ENCODE peak calls at places on chromosomes 12 and 14, in nine cellular contexts. M, O, Y, A, P, R, N, T and C are unnamed samples.

GRCh38 chr14:55071870-55072640 is 20.6 kb downstream of the MAPK1IP1L start:
- DNase-seq in M (no peak), O (peak; percentile 27), Y (peak; percentile 23), A (peak; percentile 98), P (no peak), R (peak; percentile 72), N (no peak), T (no peak), C (no peak)

GRCh38 chr14:47346849-47347248 is 328.6 kb downstream of the MDGA2 start:
- DNase-seq in M (no peak), O (no peak), Y (no peak), A (no peak), P (no peak), R (no peak), N (no peak), T (no peak), C (no peak)

GRCh38 chr14:96231731-96232130 is 24.3 kb upstream of the BDKRB1 start:
- DNase-seq in M (no peak), O (no peak), Y (no peak), A (no peak), P (no peak), R (no peak), N (no peak), T (no peak), C (no peak)

GRCh38 chr12:8455727-8456360 is at the start of gene CLEC6A:
- DNase-seq in M (no peak), O (no peak), Y (no peak), A (no peak), P (no peak), R (no peak), N (no peak), T (no peak), C (no peak)

GRCh38 chr12:74120644-74121043 is 417.0 kb upstream of the ATXN7L3B start:
- DNase-seq in M (no peak), O (no peak), Y (no peak), A (no peak), P (no peak), R (no peak), N (no peak), T (no peak), C (no peak)

GRCh38 chr12:99386907-99387306 is 260.6 kb upstream of the GARIN6 start:
- DNase-seq in M (no peak), O (peak; percentile 46), Y (no peak), A (peak; percentile 29), P (no peak), R (peak; percentile 11), N (no peak), T (no peak), C (peak; percentile 50)

GRCh38 chr12:75446857-75447256 is 33.7 kb upstream of the GLIPR1 start:
- DNase-seq in M (no peak), O (no peak), Y (no peak), A (peak; percentile 80), P (no peak), R (peak; percentile 31), N (no peak), T (no peak), C (no peak)

GRCh38 chr14:46054526-46054925 is 597.1 kb downstream of the RPL10L start:
- DNase-seq in M (no peak), O (no peak), Y (no peak), A (peak; percentile 92), P (no peak), R (peak; percentile 77), N (no peak), T (no peak), C (peak; percentile 61)

GRCh38 chr14:99192823-99193222 is 79.2 kb downstream of the BCL11B start:
- DNase-seq in M (no peak), O (no peak), Y (no peak), A (no peak), P (no peak), R (no peak), N (no peak), T (no peak), C (no peak)

GRCh38 chr14:101721951-101722661 is 39.4 kb upstream of the PPP2R5C start:
- DNase-seq in M (no peak), O (no peak), Y (peak; percentile 33), A (peak; percentile 92), P (no peak), R (no peak), N (no peak), T (peak; percentile 31), C (no peak)

GRCh38 chr12:105280966-105281693 is 45.2 kb upstream of the APPL2 start:
- DNase-seq in M (no peak), O (no peak), Y (no peak), A (no peak), P (no peak), R (no peak), N (no peak), T (no peak), C (no peak)

GRCh38 chr12:1533602-1534304 is 60.6 kb downstream of the FBXL14 start:
- DNase-seq in M (no peak), O (no peak), Y (no peak), A (peak; percentile 88), P (peak; percentile 21), R (peak; percentile 71), N (no peak), T (no peak), C (peak; percentile 45)

GRCh38 chr12:1532796-1533195 is 61.6 kb downstream of the FBXL14 start:
- DNase-seq in M (no peak), O (no peak), Y (no peak), A (no peak), P (no peak), R (no peak), N (no peak), T (no peak), C (no peak)

GRCh38 chr12:1531654-1532366 is 62.6 kb downstream of the FBXL14 start:
- DNase-seq in M (peak; percentile 63), O (no peak), Y (no peak), A (no peak), P (no peak), R (no peak), N (no peak), T (no peak), C (no peak)

GRCh38 chr12:1532367-1532752 is 62.0 kb downstream of the FBXL14 start:
- DNase-seq in M (no peak), O (no peak), Y (no peak), A (no peak), P (no peak), R (no peak), N (no peak), T (no peak), C (no peak)

DNA sequence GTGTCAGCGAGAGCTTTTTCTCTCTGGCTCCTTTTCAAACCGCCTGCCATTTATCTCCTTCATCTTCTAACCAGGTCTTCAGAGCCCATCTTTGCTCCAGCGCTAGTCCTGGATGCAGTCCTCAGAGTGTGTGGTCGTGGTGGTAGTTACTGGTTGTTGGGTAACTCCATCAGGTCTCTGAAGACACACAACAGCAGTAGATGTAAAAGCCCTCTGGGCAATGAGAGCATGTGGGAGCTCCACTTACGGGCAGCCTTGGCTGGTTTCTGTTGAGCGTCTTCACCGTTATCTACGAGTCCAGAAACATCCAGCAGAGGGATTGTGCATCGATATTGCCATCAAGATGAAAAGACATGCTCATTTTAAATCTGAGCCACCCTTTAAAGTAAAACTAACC is 61.2 kb downstream of the FBXL14 start:
- DNase-seq in M (no peak), O (no peak), Y (no peak), A (peak; percentile 27), P (peak; percentile 45), R (no peak), N (no peak), T (no peak), C (no peak)
- H3K4me3 ChIP-seq in M (no peak overlapping the region), O (no peak overlapping the region), Y (no peak overlapping the region), A (peak overlapping the region; percentile 17), P (no peak overlapping the region), R (no peak overlapping the region), N (no peak overlapping the region), T (no peak overlapping the region), C (peak overlapping the region; percentile 93)

DNA sequence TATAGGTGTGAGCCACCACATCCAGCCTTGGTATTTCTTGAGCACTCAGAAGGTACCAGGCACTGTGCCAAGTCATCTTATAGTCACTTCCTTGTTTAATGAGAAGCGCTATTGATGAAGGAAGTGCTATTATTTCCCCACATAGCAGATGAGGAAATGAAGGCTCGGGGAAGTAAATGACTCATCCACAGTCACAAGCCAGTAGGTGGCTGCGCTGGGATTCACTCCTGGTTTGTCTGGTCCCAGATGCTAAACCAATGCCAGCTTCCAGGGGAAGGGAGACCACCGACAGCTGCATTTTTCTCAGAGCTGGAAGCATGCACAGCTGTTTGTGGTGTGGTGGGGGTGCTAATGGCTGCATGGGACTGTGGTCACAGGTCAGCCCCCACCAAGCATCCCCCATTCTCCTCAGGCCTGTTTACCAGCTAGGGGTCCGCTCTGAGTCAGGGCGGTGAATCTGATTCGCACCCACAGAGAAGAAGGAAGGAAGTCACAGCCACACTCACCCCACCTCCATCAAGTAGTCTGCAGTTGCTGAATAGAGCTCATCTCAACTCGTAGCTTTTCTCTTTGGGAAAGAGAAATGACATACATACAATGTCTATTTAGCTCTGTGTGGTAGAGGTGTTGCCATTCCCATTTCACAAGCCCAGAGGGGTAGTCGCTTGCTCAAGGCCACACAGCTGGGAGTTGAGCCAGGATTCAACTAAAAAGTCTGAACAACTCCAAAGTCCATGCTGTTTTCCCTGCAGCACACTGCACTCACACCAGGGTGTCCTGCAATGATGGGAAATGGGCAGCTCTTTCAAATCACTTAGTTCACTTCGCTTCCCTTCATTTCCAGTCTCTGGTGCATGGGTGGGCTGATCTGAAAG is 6.3 kb upstream of the LTBP2 start:
- DNase-seq in M (no peak), O (no peak), Y (no peak), A (peak; percentile 67), P (no peak), R (no peak), N (peak; percentile 22), T (peak; percentile 63), C (no peak)
- TF ChIP-seq CTCF in M (no peak), O (no peak), Y (no peak), A (no peak), P (no peak), R (peak; percentile 18), N (no peak), T (no peak), C (no peak)

GRCh38 chr12:88889326-88890110 is 309.2 kb upstream of the KITLG start:
- DNase-seq in M (no peak), O (no peak), Y (no peak), A (peak; percentile 63), P (no peak), R (peak; percentile 12), N (no peak), T (no peak), C (peak; percentile 65)
- H3K27ac ChIP-seq in M (no peak overlapping the region), O (no peak overlapping the region), Y (no peak overlapping the region), A (no peak overlapping the region), P (no peak overlapping the region), R (peak overlapping the region; percentile 31), N (no peak overlapping the region), T (no peak overlapping the region), C (no peak overlapping the region)

DNA sequence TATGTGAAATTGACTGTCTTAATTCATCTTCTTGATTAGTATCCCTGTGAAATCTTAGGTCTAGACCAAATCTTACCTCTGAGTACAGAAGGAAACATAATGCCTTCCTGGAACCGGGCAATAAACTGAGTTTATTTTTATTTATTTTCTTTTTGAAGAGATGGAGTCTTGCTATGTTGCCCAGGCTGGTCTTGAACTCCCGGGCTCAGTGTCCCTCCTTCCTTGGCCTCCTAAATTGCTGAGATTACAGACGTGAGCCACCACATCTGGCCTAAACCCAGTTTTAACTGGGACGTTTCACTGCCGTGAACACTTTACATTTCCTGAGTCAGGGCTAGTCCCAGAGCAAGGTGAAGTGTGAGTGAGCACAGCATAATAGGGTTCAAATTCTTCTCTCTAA is 714 bp downstream of the GUCY2C start:
- DNase-seq in M (no peak), O (no peak), Y (no peak), A (no peak), P (no peak), R (no peak), N (no peak), T (no peak), C (no peak)
- H3K4me3 ChIP-seq in M (no peak overlapping the region), O (no peak overlapping the region), Y (no peak overlapping the region), A (no peak overlapping the region), P (no peak overlapping the region), R (no peak overlapping the region), N (no peak overlapping the region), T (no peak overlapping the region), C (no peak overlapping the region)

GRCh38 chr14:56117765-56118610 is at the start of gene PELI2:
- DNase-seq in M (peak; percentile 89), O (peak; percentile 88), Y (peak; percentile 62), A (peak; percentile 51), P (peak; percentile 54), R (peak; percentile 40), N (no peak), T (peak; percentile 74), C (peak; percentile 89)
- TF ChIP-seq CTCF in M (peak; percentile 16), O (peak; percentile 10), Y (no peak), A (no peak), P (peak; percentile 28), R (peak; percentile 33), N (peak; percentile 52), T (no peak), C (peak; percentile 10)